ENCODE peak calls at places on chromosomes 5 and 9, in four cellular contexts. C is activated B cell treated with CpG ODN at 0.5 μM for 24 hours; B is stimulated activated CD4-positive, alpha-beta T cell treated with anti-CD3 and anti-CD28 coated beads, Interleukin-4, amount 100 ng/mL, for 1 hour; D is heart left ventricle. E is an unnamed sample.

GRCh38 chr9:89606049-89606481 is 1.3 kb downstream of the GADD45G start:
- DNase-seq in C (peak), D (peak), B (peak), E (peak)

GRCh38 chr5:33023649-33024048 is 312.5 kb downstream of the NPR3 start:
- DNase-seq in D (no peak), B (no peak), C (no peak), E (no peak)

GRCh38 chr5:54457094-54457531 is 1.6 kb downstream of the HSPB3 start:
- DNase-seq in C (no peak), D (peak), B (no peak), E (no peak)

GRCh38 chr9:124574534-124574933 is 67.3 kb upstream of the NR5A1 start:
- DNase-seq in D (no peak), C (no peak), B (no peak), E (no peak)

GRCh38 chr5:135229679-135230132 is 169.3 kb downstream of the MACROH2A1 start:
- DNase-seq in C (no peak), D (no peak), B (no peak), E (no peak)

GRCh38 chr9:113125636-113126035 is 25.2 kb upstream of the SLC31A2 start:
- DNase-seq in B (no peak), D (no peak), C (no peak), E (no peak)

GRCh38 chr5:132086277-132086794 is 12.7 kb downstream of the CSF2 start:
- DNase-seq in C (no peak), D (peak), B (no peak), E (no peak)

GRCh38 chr5:150473673-150474358 is 24.3 kb upstream of the RPS14 start:
- DNase-seq in B (no peak), C (no peak), D (no peak), E (no peak)

GRCh38 chr9:86783884-86784283 is 163.4 kb downstream of the GAS1 start:
- DNase-seq in C (no peak), D (no peak), B (no peak), E (no peak)

GRCh38 chr9:122168356-122168755 is 8.6 kb downstream of the MORN5 start:
- DNase-seq in C (no peak), B (no peak), D (no peak), E (no peak)

GRCh38 chr5:69105996-69106906 is 12.4 kb downstream of the SLC30A5 start:
- DNase-seq in B (no peak), C (no peak), D (no peak), E (no peak)

GRCh38 chr9:20112367-20112766 is 323.5 kb upstream of the SLC24A2 start:
- DNase-seq in D (no peak), C (no peak), B (no peak), E (no peak)

GRCh38 chr5:94725142-94725541 is 106.7 kb downstream of the SLF1 start:
- DNase-seq in C (no peak), B (no peak), D (no peak), E (no peak)

GRCh38 chr9:129697111-129697955 is 31.9 kb downstream of the PRRX2 start:
- DNase-seq in C (no peak), D (peak), B (peak), E (peak)

GRCh38 chr5:154761062-154761740 is 6.0 kb downstream of the LARP1 start:
- DNase-seq in C (no peak), B (no peak), D (no peak), E (no peak)

GRCh38 chr5:143442398-143442797 is 38.9 kb upstream of the NR3C1 start:
- DNase-seq in D (no peak), B (no peak), C (no peak), E (no peak)

GRCh38 chr9:18474778-18475177 is 825 bp downstream of the ADAMTSL1 start:
- DNase-seq in C (no peak), D (no peak), B (no peak), E (no peak)

GRCh38 chr5:151892393-151892792 is 32.3 kb downstream of the GLRA1 start:
- DNase-seq in B (no peak), C (no peak), D (no peak), E (no peak)